ENCODE peak calls at places on chromosomes 13 and 19, in five cellular contexts. C is C1 segment of cervical spinal cord, Q is NAMALWA, G is RPMI7951, P is NCI-H2171 treated with DMSO at 0.1 percent for 48 hours. M is an unnamed sample.

GRCh38 chr19:30253581-30253996 is 118.6 kb upstream of the ZNF536 start:
- DNase-seq in Q (no peak), P (peak; percentile 85), C (no peak), G (peak; percentile 31), M (no peak)

GRCh38 chr13:110634558-110634957 is 19.2 kb downstream of the NAXD start:
- DNase-seq in G (peak; percentile 91), P (no peak), Q (no peak), C (no peak), M (peak; percentile 97)

GRCh38 chr13:59532405-59532804 is 631.3 kb downstream of the DIAPH3 start:
- DNase-seq in Q (no peak), P (no peak), G (no peak), C (no peak), M (no peak)

GRCh38 chr13:40187836-40188591 is 478.4 kb downstream of the FOXO1 start:
- DNase-seq in C (no peak), Q (no peak), P (no peak), G (no peak), M (no peak)

GRCh38 chr19:18340990-18341868 is 831 bp downstream of the PGPEP1 start:
- DNase-seq in C (no peak), Q (peak; percentile 76), P (peak; percentile 57), G (peak; percentile 61), M (peak; percentile 93)

GRCh38 chr13:113974304-113975281 is 717 bp upstream of the C13orf46 start:
- DNase-seq in Q (no peak), G (no peak), P (no peak), C (no peak), M (no peak)

GRCh38 chr13:91045351-91046034 is 302.0 kb upstream of the MIR17HG start:
- DNase-seq in Q (peak; percentile 56), P (no peak), C (no peak), G (no peak), M (peak; percentile 23)

GRCh38 chr13:22107549-22107948 is 436.7 kb downstream of the FGF9 start:
- DNase-seq in Q (no peak), P (no peak), G (no peak), C (no peak), M (no peak)

GRCh38 chr13:49760555-49760954 is 31.9 kb downstream of the KPNA3 start:
- DNase-seq in Q (no peak), G (no peak), P (no peak), C (no peak), M (no peak)